ENCODE peak calls at places on chromosomes 5 and 9, in four cellular contexts. X is HepG2, D is astrocyte of the cerebellum, E is lower lobe of right lung. P is an unnamed sample.

GRCh38 chr9:36543916-36544315 is 28.8 kb upstream of the MELK start:
- DNase-seq in X (no peak), D (peak; percentile 93), E (no peak), P (peak; percentile 21)

GRCh38 chr5:147216552-147217154 is 18.2 kb upstream of the STK32A start:
- DNase-seq in X (peak; percentile 61), D (no peak), E (no peak), P (no peak)

GRCh38 chr9:130305381-130305780 is 39.8 kb downstream of the HMCN2 start:
- DNase-seq in X (no peak), D (no peak), E (no peak), P (no peak)

GRCh38 chr5:107539163-107539445 is 131.6 kb downstream of the EFNA5 start:
- DNase-seq in X (no peak), D (no peak), E (no peak), P (no peak)

GRCh38 chr9:127519301-127520166 is 68.2 kb downstream of the LRSAM1 start:
- DNase-seq in X (no peak), D (peak; percentile 97), E (no peak), P (peak; percentile 93)

GRCh38 chr5:173452098-173452497 is 123.9 kb upstream of the STC2 start:
- DNase-seq in X (peak; percentile 49), D (no peak), E (no peak), P (no peak)

GRCh38 chr5:140633081-140633471 is at the start of gene CD14:
- DNase-seq in X (peak; percentile 53), D (no peak), E (peak; percentile 74), P (no peak)

GRCh38 chr5:139294372-139295165 is 1.0 kb downstream of the MATR3 start:
- DNase-seq in X (peak; percentile 56), D (peak; percentile 63), E (peak; percentile 76), P (peak; percentile 47)

GRCh38 chr9:133467101-133467500 is 7.3 kb downstream of the CACFD1 start:
- DNase-seq in X (no peak), D (no peak), E (no peak), P (no peak)

GRCh38 chr9:114900937-114901802 is 29.2 kb downstream of the TNFSF8 start:
- DNase-seq in X (no peak), D (no peak), E (no peak), P (no peak)

GRCh38 chr5:149456597-149457392 is 77.7 kb upstream of the IL17B start:
- DNase-seq in X (no peak), D (no peak), E (no peak), P (no peak)

GRCh38 chr5:149457393-149457763 is 78.3 kb upstream of the IL17B start:
- DNase-seq in X (no peak), D (no peak), E (no peak), P (no peak)

GRCh38 chr5:149452665-149453617 is 73.8 kb upstream of the IL17B start:
- DNase-seq in X (peak; percentile 79), D (peak; percentile 91), E (no peak), P (peak; percentile 88)

GRCh38 chr5:149453618-149454415 is 74.7 kb upstream of the IL17B start:
- DNase-seq in X (no peak), D (no peak), E (no peak), P (no peak)

DNA sequence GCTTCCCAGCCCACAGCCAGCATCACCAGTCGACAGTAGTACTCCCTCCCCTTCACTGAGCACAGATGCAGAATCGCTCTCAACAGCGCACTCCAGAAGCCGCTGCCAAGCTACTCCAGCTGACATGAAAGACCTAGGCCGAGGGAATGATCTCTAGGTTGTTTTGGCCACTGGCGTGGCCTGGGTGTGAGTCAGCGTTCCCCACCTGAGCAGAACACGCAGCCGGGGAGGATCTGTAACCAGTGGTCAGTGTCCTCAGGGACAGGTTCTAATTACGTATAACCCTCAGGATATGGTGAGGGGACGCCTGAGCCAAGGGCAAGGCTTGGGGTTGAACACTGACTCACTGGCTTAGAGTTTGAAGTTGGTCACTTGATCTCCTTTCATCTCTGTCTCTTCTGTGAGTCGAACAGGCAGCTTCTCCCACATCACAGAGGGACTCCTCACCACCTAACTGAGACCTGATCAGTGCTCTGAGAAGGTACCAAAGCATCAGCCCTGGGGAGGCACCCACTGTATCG is 76.9 kb upstream of the IL17B start:
- DNase-seq in X (peak; percentile 73), D (peak; percentile 57), E (no peak), P (peak; percentile 76)
- H3K4me3 ChIP-seq in X (peak overlapping the region; percentile 46), D (no peak overlapping the region), E (no peak overlapping the region), P (no peak overlapping the region)

DNA sequence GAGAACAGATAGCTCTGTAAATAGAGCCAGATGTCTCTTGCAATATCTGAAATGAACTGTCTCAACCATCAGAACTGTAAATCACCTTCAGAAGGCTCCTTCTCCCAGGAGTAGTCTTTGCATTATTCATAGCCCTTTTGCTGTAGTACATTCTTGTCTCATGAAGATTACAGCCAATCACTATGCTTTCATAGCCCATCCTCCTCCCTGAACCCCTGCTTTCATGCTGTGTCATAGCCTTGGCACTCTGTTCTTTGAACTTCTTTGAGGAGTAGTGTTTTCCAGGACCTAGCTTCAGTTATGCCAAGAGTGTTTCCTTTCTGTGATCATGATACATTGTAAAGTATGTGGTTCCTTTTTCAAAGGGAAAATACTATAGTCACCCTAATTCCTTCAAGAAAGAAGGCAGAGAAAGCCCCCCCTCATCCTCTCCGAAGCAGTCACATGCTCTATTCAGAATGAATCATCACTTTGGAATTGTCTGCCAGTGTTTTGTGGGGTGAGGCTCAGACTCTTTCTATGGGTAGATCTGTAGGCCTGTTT is 61.1 kb downstream of the GRIA1 start:
- DNase-seq in X (no peak), D (peak; percentile 83), E (no peak), P (peak; percentile 98)
- H3K4me3 ChIP-seq in X (no peak overlapping the region), D (no peak overlapping the region), E (no peak overlapping the region), P (no peak overlapping the region)

DNA sequence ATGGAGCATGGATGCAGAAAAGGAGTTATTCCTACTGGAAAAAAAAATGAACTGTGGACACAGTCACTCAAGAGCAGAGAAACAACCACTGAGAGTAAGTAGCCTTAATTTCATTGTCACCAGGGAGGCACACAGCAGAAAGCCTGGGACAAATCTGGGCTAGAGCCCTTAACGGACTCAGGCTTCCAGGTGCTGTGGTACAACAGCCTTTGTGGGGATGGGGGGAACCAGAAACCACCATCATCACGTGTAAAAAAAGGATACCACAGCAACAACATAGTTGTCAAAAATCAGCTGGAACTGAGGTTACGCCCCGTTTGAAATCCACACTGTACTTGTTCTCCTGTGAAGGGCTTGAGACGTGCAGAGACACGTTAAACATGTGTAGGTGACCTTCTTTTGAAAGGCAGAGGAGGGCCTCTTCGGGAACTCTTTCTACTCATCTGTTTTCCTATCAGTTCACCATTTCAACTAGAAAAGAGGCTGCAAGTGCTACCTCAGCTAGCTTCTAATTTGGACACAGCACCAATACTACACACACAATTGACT is 16.6 kb upstream of the PLPP1 start:
- DNase-seq in X (no peak), D (no peak), E (no peak), P (no peak)
- H3K4me3 ChIP-seq in X (no peak overlapping the region), D (no peak overlapping the region), E (no peak overlapping the region), P (no peak overlapping the region)

GRCh38 chr9:135886147-135886981 is 21.0 kb downstream of the CAMSAP1 start:
- DNase-seq in X (no peak), D (no peak), E (no peak), P (no peak)

GRCh38 chr9:135887021-135887507 is 20.3 kb downstream of the CAMSAP1 start:
- DNase-seq in X (no peak), D (no peak), E (peak; percentile 55), P (no peak)

GRCh38 chr9:135888766-135889394 is 18.5 kb downstream of the CAMSAP1 start:
- DNase-seq in X (no peak), D (no peak), E (no peak), P (no peak)

GRCh38 chr9:135888126-135888765 is 19.1 kb downstream of the CAMSAP1 start:
- DNase-seq in X (no peak), D (no peak), E (no peak), P (no peak)

DNA sequence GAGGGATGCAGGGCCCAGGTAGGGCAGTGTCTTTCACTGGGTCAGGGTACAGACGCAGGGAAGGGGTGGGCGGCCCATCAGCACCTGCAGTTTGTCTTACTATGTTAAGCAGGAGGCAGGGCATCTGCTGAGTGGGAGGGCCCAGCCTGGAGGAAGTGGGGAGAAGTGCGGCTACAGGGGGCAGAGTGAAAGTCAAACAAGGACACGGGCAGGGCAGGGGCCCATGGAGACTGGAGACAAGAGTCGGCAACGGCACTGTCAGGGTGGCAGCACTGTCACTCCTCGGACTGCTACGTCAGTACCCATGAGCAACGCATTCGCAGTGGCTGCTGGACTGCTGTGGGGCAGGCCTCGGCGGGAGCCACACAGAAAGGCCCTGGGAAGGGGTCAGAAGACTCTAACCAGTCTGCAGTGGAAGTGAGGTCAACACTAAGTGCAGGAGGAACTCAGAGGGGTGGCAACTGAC is 19.7 kb downstream of the CAMSAP1 start:
- DNase-seq in X (no peak), D (no peak), E (peak; percentile 69), P (no peak)
- H3K4me3 ChIP-seq in X (no peak overlapping the region), D (no peak overlapping the region), E (peak overlapping the region; percentile 26), P (no peak overlapping the region)